ENCODE peak calls at places on chromosomes 4 and X, in six cellular contexts. Q is SJSA1, B is HCT116, O is fibroblast of pulmonary artery, J is foreskin fibroblast, S is ovary. E is an unnamed sample.

GRCh38 chrX:11619426-11619825 is 46.3 kb downstream of the ARHGAP6 start:
- DNase-seq in Q (no peak), B (no peak), O (peak), J (peak), S (no peak), E (no peak)

GRCh38 chr4:158182736-158183135 is 9.9 kb upstream of the GASK1B start:
- DNase-seq in S (no peak), O (no peak), J (no peak), Q (no peak), B (no peak), E (no peak)

GRCh38 chrX:55919367-55920221 is 202.0 kb downstream of the RRAGB start:
- DNase-seq in O (no peak), B (no peak), S (no peak), J (no peak), Q (no peak), E (no peak)

GRCh38 chr4:113823291-113823659 is 61.7 kb upstream of the CAMK2D start:
- DNase-seq in J (no peak), S (no peak), B (no peak), O (no peak), Q (no peak), E (no peak)

GRCh38 chr4:23373269-23373668 is 516.6 kb downstream of the PPARGC1A start:
- DNase-seq in S (no peak), B (no peak), Q (no peak), J (no peak), O (peak), E (no peak)

GRCh38 chr4:153485860-153486259 is 19.7 kb downstream of the TMEM131L start:
- DNase-seq in Q (no peak), B (no peak), S (no peak), O (no peak), J (no peak), E (no peak)

GRCh38 chrX:71621644-71622346 is 3.5 kb upstream of the CXCR3 start:
- DNase-seq in O (peak), J (peak), Q (no peak), B (no peak), S (no peak), E (no peak)

GRCh38 chr4:4269856-4270255 is 20.1 kb downstream of the LYAR start:
- DNase-seq in O (peak), B (no peak), S (no peak), J (no peak), Q (peak), E (no peak)

GRCh38 chrX:150841466-150842197 is 56.8 kb downstream of the CD99L2 start:
- DNase-seq in J (peak), S (no peak), O (peak), Q (no peak), B (no peak), E (no peak)

GRCh38 chrX:150446151-150446550 is 83.0 kb downstream of the MAMLD1 start:
- DNase-seq in Q (no peak), J (no peak), B (no peak), O (peak), S (no peak), E (no peak)

GRCh38 chrX:118861338-118861737 is 37.7 kb downstream of the ZCCHC12 start:
- DNase-seq in O (no peak), S (no peak), J (no peak), B (no peak), Q (no peak), E (no peak)

GRCh38 chr4:75849459-75849858 is 52.8 kb downstream of the PPEF2 start:
- DNase-seq in O (peak), J (no peak), S (no peak), B (no peak), Q (no peak), E (no peak)

GRCh38 chr4:15754323-15754722 is 23.8 kb upstream of the CD38 start:
- DNase-seq in Q (peak), B (no peak), O (peak), S (no peak), J (no peak), E (no peak)

GRCh38 chr4:73674451-73674919 is 54.2 kb upstream of the RASSF6 start:
- DNase-seq in B (no peak), O (no peak), Q (no peak), J (peak), S (no peak), E (no peak)

GRCh38 chrX:78710146-78710545 is 37.4 kb upstream of the LPAR4 start:
- DNase-seq in B (no peak), S (no peak), Q (no peak), O (no peak), J (no peak), E (no peak)

GRCh38 chrX:120752431-120753128 is 122.7 kb upstream of the C1GALT1C1 start:
- DNase-seq in Q (no peak), O (no peak), S (no peak), J (no peak), B (no peak), E (no peak)

GRCh38 chr4:162557516-162558106 is 393.8 kb upstream of the FSTL5 start:
- DNase-seq in S (no peak), Q (no peak), B (no peak), O (no peak), J (no peak), E (no peak)

GRCh38 chr4:41532336-41532735 is 5.6 kb upstream of the LIMCH1 start:
- DNase-seq in S (no peak), B (no peak), Q (no peak), J (no peak), O (no peak), E (no peak)

GRCh38 chrX:30657542-30658238 is 4.5 kb downstream of the GK start:
- DNase-seq in J (peak), O (peak), Q (no peak), S (no peak), B (no peak), E (no peak)

GRCh38 chr4:137739391-137739790 is 207.1 kb upstream of the PCDH18 start:
- DNase-seq in J (no peak), O (peak), Q (no peak), S (no peak), B (no peak), E (no peak)

GRCh38 chr4:128287871-128288688 is 467 bp upstream of the PGRMC2 start:
- DNase-seq in B (peak), O (peak), S (peak), J (peak), Q (peak), E (peak)

GRCh38 chrX:39819921-39820849 is 277.6 kb downstream of the BCOR start:
- DNase-seq in B (no peak), Q (no peak), O (peak), J (no peak), S (peak), E (no peak)

GRCh38 chr4:105186701-105187158 is 40.1 kb downstream of the TET2 start:
- DNase-seq in O (peak), Q (no peak), J (no peak), B (no peak), S (peak), E (no peak)

GRCh38 chrX:41661366-41662095 is 27.2 kb upstream of the GPR34 start:
- DNase-seq in Q (no peak), B (no peak), S (no peak), J (no peak), O (peak), E (no peak)

GRCh38 chr4:84971319-84971932 is 4.9 kb upstream of the WDFY3 start:
- DNase-seq in Q (no peak), B (peak), S (no peak), O (peak), J (no peak), E (no peak)

GRCh38 chrX:15310117-15310516 is 5.3 kb downstream of the ASB11 start:
- DNase-seq in J (no peak), Q (no peak), B (no peak), O (peak), S (no peak), E (no peak)

GRCh38 chrX:78517124-78517523 is 142.0 kb downstream of the RTL3 start:
- DNase-seq in O (peak), S (no peak), B (no peak), Q (no peak), J (no peak), E (no peak)

GRCh38 chr4:23169598-23170311 is 477.0 kb downstream of the GBA3 start:
- DNase-seq in J (no peak), O (no peak), Q (no peak), B (no peak), S (no peak), E (no peak)

GRCh38 chr4:48275247-48275646 is 5.6 kb upstream of the TEC start:
- DNase-seq in Q (no peak), J (no peak), O (peak), B (peak), S (no peak), E (no peak)

GRCh38 chrX:1392376-1393130 is 640 bp upstream of the SLC25A6 start:
- DNase-seq in O (peak), S (no peak), B (no peak), J (peak), Q (peak), E (no peak)

GRCh38 chrX:139844884-139845283 is 88.0 kb downstream of the ATP11C start:
- DNase-seq in Q (no peak), S (no peak), B (no peak), O (no peak), J (no peak), E (no peak)

GRCh38 chrX:129522184-129523059 is 868 bp downstream of the SMARCA1 start:
- DNase-seq in Q (peak), B (peak), O (peak), S (peak), J (peak), E (no peak)

GRCh38 chr4:87031946-87032345 is 97.1 kb downstream of the AFF1 start:
- DNase-seq in S (no peak), J (no peak), Q (no peak), O (no peak), B (no peak), E (no peak)

DNA sequence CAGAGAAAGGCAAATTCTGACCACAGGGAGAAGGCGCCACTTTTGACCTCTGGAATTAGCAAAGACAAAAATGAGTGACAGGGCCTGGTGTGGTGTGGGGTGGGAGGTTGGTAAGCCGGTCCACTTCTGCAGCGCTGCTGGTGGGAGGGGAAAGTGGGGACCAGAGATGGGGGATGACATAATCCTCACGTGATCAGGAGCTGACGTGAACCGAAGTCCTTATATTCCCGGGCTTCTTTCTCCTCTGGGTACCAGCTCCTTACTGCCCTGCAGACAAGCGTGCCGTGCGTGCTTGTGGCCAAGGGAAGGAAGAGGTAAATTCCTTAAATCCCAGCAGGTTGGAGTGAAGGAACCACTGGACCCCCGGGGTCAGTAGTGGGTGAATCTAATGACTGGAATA is at the start of gene TCEAL7:
- DNase-seq in S (peak), J (peak), Q (no peak), B (no peak), O (peak), E (no peak)
- H3K4me3 ChIP-seq in S (peak), J (peak), Q (no peak), B (no peak), O (peak), E (peak)

GRCh38 chrX:49165901-49166881 is 3.6 kb downstream of the MAGIX start:
- DNase-seq in Q (peak), B (peak), J (peak), S (peak), O (peak), E (no peak)
- H3K4me3 ChIP-seq in Q (peak), B (peak), J (peak), S (peak), O (peak), E (peak)

DNA sequence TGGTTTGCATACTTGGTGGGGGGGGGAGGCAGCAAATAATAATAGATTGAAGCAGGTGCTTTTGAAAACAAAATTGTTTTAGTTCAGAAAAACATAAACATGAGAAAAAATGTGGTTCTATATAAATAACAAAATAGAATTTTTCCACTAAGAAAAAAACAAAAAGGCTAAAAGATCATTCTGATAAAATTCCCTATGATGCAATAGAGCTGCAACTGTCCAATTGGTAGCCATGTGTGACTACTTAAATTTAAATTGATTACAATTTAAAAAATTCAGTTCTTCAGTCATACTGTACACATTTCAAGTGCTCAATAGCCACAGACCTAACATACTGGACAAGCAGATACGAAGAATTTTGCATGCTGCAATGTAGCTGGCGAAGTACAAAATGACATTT is 11.0 kb downstream of the TRMT10A start:
- DNase-seq in Q (no peak), S (no peak), O (no peak), J (no peak), B (no peak), E (no peak)
- H3K4me3 ChIP-seq in Q (no peak), S (no peak), O (no peak), J (no peak), B (no peak), E (no peak)

GRCh38 chrX:110795645-110796510 is at the start of gene CHRDL1:
- DNase-seq in J (no peak), S (peak), B (no peak), Q (no peak), O (no peak), E (no peak)
- H3K4me3 ChIP-seq in J (peak), S (peak), B (no peak), Q (peak), O (no peak), E (peak)

DNA sequence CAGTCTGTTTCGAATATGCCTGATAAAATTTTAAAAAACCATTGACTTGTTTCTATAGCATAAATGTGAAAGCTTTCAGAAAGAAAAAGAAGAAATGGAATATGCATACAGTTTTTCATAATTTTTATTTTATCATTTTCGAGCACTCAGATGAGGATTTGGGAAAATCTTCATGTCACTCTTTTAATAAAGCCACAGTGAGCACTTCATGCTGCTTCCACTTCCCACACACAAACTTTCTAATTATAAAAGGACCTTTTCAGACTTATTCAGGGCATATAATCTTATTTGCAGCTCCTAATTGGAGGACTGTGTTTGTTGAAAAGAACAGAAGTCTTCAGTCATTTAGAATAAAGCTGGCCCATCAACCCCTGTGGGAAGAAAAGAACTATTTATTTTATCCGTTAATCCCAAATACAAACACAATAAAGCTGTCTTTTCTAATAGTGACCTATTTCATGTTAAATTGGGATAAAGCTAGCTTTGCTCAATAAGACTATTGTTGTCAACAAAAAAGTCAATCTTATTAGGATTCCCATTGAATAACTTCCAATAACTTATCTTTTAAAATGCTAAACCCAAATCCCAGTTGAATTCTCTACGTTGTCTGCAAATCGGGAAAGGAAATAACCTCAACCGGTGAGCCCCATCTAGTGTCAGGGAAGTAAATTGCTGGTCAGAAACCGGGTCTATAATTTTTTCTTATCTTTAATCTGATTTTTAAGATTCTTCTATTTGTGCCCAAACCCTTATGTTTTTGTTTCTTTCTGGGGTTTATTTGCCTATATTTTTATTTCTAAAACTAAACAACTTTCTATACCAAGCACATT is 211.5 kb downstream of the PDGFRA start:
- DNase-seq in S (no peak), Q (no peak), O (peak), J (peak), B (peak), E (no peak)
- H3K4me3 ChIP-seq in S (no peak), Q (no peak), O (peak), J (peak), B (no peak), E (no peak)

GRCh38 chr4:185144601-185145240 is 1.7 kb downstream of the SLC25A4 start:
- DNase-seq in J (no peak), S (no peak), Q (no peak), B (no peak), O (no peak), E (no peak)
- H3K4me3 ChIP-seq in J (no peak), S (no peak), Q (no peak), B (no peak), O (no peak), E (no peak)

GRCh38 chr4:8329560-8329858 is 60.0 kb downstream of the HTRA3 start:
- DNase-seq in O (no peak), Q (no peak), B (no peak), J (no peak), S (peak), E (no peak)

GRCh38 chr4:8330821-8331566 is 61.4 kb downstream of the HTRA3 start:
- DNase-seq in S (peak), Q (peak), B (no peak), O (peak), J (peak), E (no peak)

GRCh38 chr4:8328866-8329559 is 59.5 kb downstream of the HTRA3 start:
- DNase-seq in O (no peak), Q (no peak), S (peak), B (no peak), J (no peak), E (no peak)

GRCh38 chr4:8331567-8331955 is 62.0 kb downstream of the HTRA3 start:
- DNase-seq in S (no peak), B (no peak), Q (no peak), O (no peak), J (no peak), E (no peak)

DNA sequence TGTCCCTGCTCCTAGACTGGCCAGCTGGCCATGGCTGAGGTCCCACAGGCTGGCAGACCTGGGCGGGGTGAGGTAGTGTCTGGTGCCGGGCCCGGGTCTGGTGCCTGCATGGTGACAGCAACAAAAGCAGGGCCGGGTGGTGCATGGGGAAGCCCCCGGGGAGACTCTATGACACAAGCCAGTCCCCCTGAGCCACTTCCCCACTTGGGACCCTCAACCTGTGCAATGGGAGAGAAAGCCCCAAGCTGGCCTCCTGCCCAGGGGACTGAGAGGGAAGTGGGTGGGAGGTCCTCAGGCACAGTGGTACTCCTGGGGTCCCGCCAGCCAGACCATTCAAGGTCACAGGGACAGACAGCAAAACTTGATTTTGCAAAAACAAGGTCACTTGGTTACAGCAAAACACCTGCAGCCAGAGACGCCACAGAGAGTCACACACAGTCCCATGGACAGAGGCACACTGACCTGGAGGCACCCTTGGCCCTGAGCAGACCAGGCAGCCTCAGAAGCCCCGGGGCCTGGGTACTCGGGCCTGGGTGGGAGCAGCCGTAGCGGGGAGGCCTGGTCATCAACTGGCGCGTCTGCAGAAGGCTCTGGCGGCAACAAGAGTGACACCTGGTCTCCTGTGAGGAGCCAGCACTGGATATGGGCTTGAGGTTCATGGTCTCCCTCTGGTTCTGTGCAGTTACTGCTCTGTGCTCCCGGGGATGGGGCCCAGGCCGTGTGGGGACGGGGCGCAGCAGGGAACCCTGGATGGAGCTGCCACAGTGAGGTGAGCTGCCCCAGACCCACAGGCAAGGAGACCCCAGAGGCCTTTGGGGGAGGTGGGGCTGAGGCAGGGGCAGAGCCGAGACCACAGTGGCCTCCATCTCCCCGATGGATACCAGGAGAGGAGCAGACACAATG is 60.6 kb downstream of the HTRA3 start:
- DNase-seq in B (no peak), Q (peak), O (no peak), S (peak), J (no peak), E (no peak)
- H3K4me3 ChIP-seq in B (no peak), Q (no peak), O (no peak), S (no peak), J (no peak), E (no peak)

GRCh38 chrX:154494715-154495114 is 4.3 kb upstream of the SLC10A3 start:
- DNase-seq in S (no peak), Q (no peak), B (no peak), O (no peak), J (no peak), E (no peak)
- H3K4me3 ChIP-seq in S (no peak), Q (no peak), B (no peak), O (no peak), J (no peak), E (no peak)

DNA sequence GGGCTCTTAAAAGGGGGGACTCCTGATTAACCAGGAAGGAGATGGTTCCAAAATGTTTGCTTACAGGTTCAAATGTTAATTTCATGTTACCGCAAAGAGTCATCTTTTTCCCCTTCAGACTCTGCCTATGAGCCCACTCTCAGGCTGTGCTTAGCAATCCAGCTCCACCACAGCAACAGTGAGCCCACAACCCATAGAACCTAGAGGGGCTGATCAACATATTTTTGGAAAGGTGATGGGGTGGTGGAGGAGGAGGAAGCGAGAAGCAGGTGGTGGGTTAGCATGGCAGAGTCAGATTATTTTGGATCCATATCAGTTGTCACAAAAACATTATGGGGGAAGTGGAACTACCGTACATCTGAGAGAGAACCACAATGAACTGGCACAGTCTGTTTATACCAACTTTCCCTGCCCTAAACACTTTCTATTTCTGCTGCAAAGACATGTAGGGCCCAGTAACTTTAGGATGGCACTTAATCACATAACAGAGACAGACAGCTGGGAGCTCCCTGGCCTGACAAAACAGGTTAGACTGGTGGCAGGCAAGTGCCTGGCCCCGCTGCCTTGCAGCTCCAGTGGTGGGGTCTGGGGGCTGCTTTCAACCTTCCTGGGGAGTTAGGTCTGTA is 4.4 kb downstream of the SLC9A7 start:
- DNase-seq in S (no peak), B (no peak), J (no peak), O (no peak), Q (no peak), E (no peak)
- H3K4me3 ChIP-seq in S (no peak), B (no peak), J (no peak), O (no peak), Q (no peak), E (no peak)

E was measured in HFF-Myc.